ENCODE peak calls at places on chromosomes 13 and 19, in seven cellular contexts. R is fibroblast of pulmonary artery, A is A673, M is stomach, H is lower leg skin, X is left ventricle myocardium inferior, W is brain microvascular endothelial cell. T is an unnamed sample.

GRCh38 chr19:15330801-15331418 is 1.4 kb downstream of the BRD4 start:
- DNase-seq in W (peak; percentile 69), H (no peak), A (no peak), R (peak; percentile 69), M (no peak), X (no peak), T (no peak)

GRCh38 chr19:16449330-16449961 is 22.3 kb downstream of the EPS15L1 start:
- DNase-seq in W (no peak), R (no peak), A (no peak), M (no peak), X (no peak), H (no peak), T (no peak)

GRCh38 chr19:11887247-11887617 is 350 bp upstream of the ZNF69 start:
- DNase-seq in H (no peak), W (no peak), A (peak; percentile 6), R (no peak), X (no peak), M (no peak), T (no peak)

GRCh38 chr19:35153701-35154534 is 617 bp upstream of the FXYD5 start:
- DNase-seq in M (peak; percentile 58), H (no peak), X (no peak), A (peak; percentile 69), R (peak; percentile 34), W (no peak), T (peak; percentile 71)

GRCh38 chr19:5396963-5397362 is 56.4 kb upstream of the PTPRS start:
- DNase-seq in W (no peak), A (no peak), M (no peak), H (no peak), R (no peak), X (no peak), T (no peak)

GRCh38 chr19:48419158-48419920 is 25.9 kb downstream of the GRIN2D start:
- DNase-seq in R (peak; percentile 36), W (peak; percentile 32), M (peak; percentile 49), H (no peak), X (peak; percentile 43), A (peak; percentile 71), T (peak; percentile 60)

GRCh38 chr13:41465215-41465907 is 8.0 kb downstream of the RGCC start:
- DNase-seq in H (no peak), X (peak; percentile 50), M (peak; percentile 52), R (peak; percentile 73), W (peak; percentile 85), A (no peak), T (peak; percentile 87)

GRCh38 chr13:77836423-77836822 is 82.2 kb downstream of the EDNRB start:
- DNase-seq in M (no peak), X (no peak), W (no peak), H (no peak), A (peak; percentile 43), R (peak; percentile 31), T (no peak)

GRCh38 chr19:18763674-18764590 is 27.2 kb downstream of the COMP start:
- DNase-seq in H (peak; percentile 91), R (no peak), W (peak; percentile 25), A (no peak), X (no peak), M (no peak), T (no peak)

GRCh38 chr13:73261739-73262216 is 203.0 kb downstream of the KLF5 start:
- DNase-seq in W (no peak), R (peak; percentile 76), H (no peak), X (no peak), M (no peak), A (no peak), T (no peak)

GRCh38 chr19:6253886-6254285 is 25.9 kb downstream of the MLLT1 start:
- DNase-seq in H (no peak), A (no peak), R (no peak), X (no peak), M (no peak), W (no peak), T (no peak)

GRCh38 chr19:18520848-18521691 is 800 bp downstream of the ELL start:
- DNase-seq in X (peak; percentile 41), H (no peak), A (no peak), R (no peak), W (no peak), M (peak; percentile 50), T (peak; percentile 79)

GRCh38 chr19:18730885-18731513 is 47.5 kb downstream of the CRTC1 start:
- DNase-seq in X (no peak), R (no peak), M (no peak), W (no peak), A (no peak), H (no peak), T (no peak)

GRCh38 chr13:23980160-23980551 is 82.9 kb upstream of the C1QTNF9B start:
- DNase-seq in X (peak; percentile 85), M (peak; percentile 83), A (peak; percentile 64), W (peak; percentile 93), H (peak; percentile 95), R (peak; percentile 91), T (peak; percentile 83)

GRCh38 chr19:41870401-41870873 is 6.6 kb upstream of the CD79A start:
- DNase-seq in W (peak; percentile 38), X (no peak), A (peak; percentile 74), H (no peak), R (peak; percentile 29), M (no peak), T (peak; percentile 22)
- H3K4me3 ChIP-seq in W (no peak overlapping the region), X (no peak overlapping the region), A (no peak overlapping the region), H (no peak overlapping the region), R (no peak overlapping the region), M (no peak overlapping the region), T (no peak overlapping the region)

DNA sequence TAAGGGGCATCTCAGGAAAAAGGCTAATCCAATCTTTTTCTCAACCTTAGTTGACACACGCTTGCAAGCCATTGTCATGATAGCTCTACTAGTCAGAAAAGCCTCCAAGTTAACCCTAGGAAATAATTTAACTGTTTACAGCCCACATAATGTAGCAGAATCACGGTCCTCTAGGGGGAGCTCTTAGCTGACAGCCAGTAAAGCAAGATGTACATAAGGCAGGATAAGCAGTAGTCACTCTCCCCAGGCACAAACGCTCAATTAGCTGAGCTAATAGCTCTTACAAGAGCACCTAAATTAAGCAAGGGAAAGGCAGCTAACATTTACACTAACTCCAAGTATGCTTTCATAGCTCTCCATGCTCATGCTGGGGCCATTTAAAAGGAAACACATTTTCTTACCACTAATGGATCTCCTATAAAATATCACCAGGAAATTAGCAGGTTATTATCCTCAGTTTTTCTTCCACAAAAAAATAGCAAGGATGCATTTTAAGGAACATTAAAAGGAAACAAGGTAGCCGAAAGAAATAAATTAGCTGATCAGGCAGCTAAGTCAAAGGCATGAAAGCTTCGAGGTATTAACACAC is 33.7 kb upstream of the ZSCAN5A start:
- DNase-seq in M (no peak), W (peak; percentile 16), H (no peak), X (no peak), A (peak; percentile 45), R (peak; percentile 21), T (no peak)
- TF ChIP-seq CTCF in M (no peak), W (peak; percentile 28), H (no peak), X (no peak), A (peak; percentile 64), R (peak; percentile 41), T (no peak)

GRCh38 chr13:75938811-75939525 is 302.8 kb downstream of the LMO7 start:
- DNase-seq in A (peak; percentile 69), W (no peak), R (peak; percentile 3), X (no peak), M (no peak), H (no peak), T (no peak)
- H3K4me3 ChIP-seq in A (no peak overlapping the region), W (no peak overlapping the region), R (no peak overlapping the region), X (no peak overlapping the region), M (no peak overlapping the region), H (no peak overlapping the region), T (no peak overlapping the region)

GRCh38 chr13:110714798-110715394 is 1.4 kb downstream of the ING1 start:
- DNase-seq in M (peak; percentile 55), W (peak; percentile 18), A (peak; percentile 57), R (peak; percentile 50), H (peak; percentile 94), X (peak; percentile 74), T (peak; percentile 83)
- TF ChIP-seq CTCF in M (no peak), W (peak; percentile 22), A (no peak), R (peak; percentile 11), H (no peak), X (no peak), T (no peak)

T was measured in mucosa of descending colon.